ENCODE peak calls at places on chromosomes 3 and 15, in six cellular contexts. P is upper lobe of left lung, Y is H9, U is BE2C, H is epithelial cell of esophagus, T is cardiac fibroblast. W is an unnamed sample.

GRCh38 chr15:77019476-77020331 is 24.8 kb downstream of the PSTPIP1 start:
- DNase-seq in U (peak), Y (no peak), T (no peak), H (no peak), P (no peak), W (no peak)

GRCh38 chr15:80735344-80735743 is 40.2 kb downstream of the ABHD17C start:
- DNase-seq in Y (no peak), H (no peak), U (no peak), P (no peak), T (no peak), W (no peak)

GRCh38 chr15:41661078-41661528 is 898 bp downstream of the MGA start:
- DNase-seq in H (no peak), P (no peak), U (no peak), T (no peak), Y (no peak), W (no peak)

GRCh38 chr15:43505723-43506122 is 11.7 kb upstream of the MAP1A start:
- DNase-seq in H (no peak), P (no peak), U (no peak), T (peak), Y (no peak), W (peak)

GRCh38 chr3:16300881-16301359 is 35.9 kb downstream of the OXNAD1 start:
- DNase-seq in P (peak), Y (no peak), H (peak), T (no peak), U (no peak), W (no peak)

GRCh38 chr3:142586803-142587406 is 8.4 kb upstream of the ATR start:
- DNase-seq in P (peak), U (peak), H (peak), T (peak), Y (peak), W (no peak)

GRCh38 chr3:66381621-66382020 is 119.2 kb downstream of the LRIG1 start:
- DNase-seq in P (no peak), T (no peak), U (no peak), H (no peak), Y (peak), W (no peak)

GRCh38 chr3:170055209-170055608 is 17.4 kb downstream of the GPR160 start:
- DNase-seq in T (no peak), Y (no peak), H (peak), U (no peak), P (no peak), W (no peak)

GRCh38 chr3:18667552-18667951 is 242.4 kb upstream of the SATB1 start:
- DNase-seq in P (no peak), H (no peak), T (no peak), Y (no peak), U (no peak), W (no peak)

GRCh38 chr3:37892917-37893595 is 31.4 kb downstream of the CTDSPL start:
- DNase-seq in Y (no peak), P (peak), T (peak), U (no peak), H (no peak), W (no peak)

GRCh38 chr3:24583004-24583403 is 88.4 kb upstream of the THRB start:
- DNase-seq in H (peak), P (no peak), U (no peak), T (peak), Y (no peak), W (no peak)

GRCh38 chr3:181410870-181411269 is 300.9 kb upstream of the SOX2 start:
- DNase-seq in P (no peak), U (no peak), Y (no peak), H (no peak), T (no peak), W (no peak)

GRCh38 chr3:114764056-114764492 is 383.0 kb downstream of the ZBTB20 start:
- DNase-seq in H (peak), P (no peak), T (peak), U (no peak), Y (no peak), W (no peak)

GRCh38 chr3:59809016-59809415 is 759.2 kb upstream of the CFAP20DC start:
- DNase-seq in P (no peak), H (peak), U (no peak), T (peak), Y (no peak), W (peak)

GRCh38 chr3:43696881-43697280 is 6.1 kb downstream of the ABHD5 start:
- DNase-seq in T (no peak), Y (no peak), P (no peak), H (no peak), U (no peak), W (no peak)

GRCh38 chr3:43695863-43696262 is 5.1 kb downstream of the ABHD5 start:
- DNase-seq in Y (no peak), P (no peak), T (no peak), H (no peak), U (no peak), W (no peak)

GRCh38 chr3:43695443-43695842 is 4.7 kb downstream of the ABHD5 start:
- DNase-seq in P (no peak), Y (no peak), T (peak), U (no peak), H (peak), W (peak)

GRCh38 chr3:43704697-43705096 is 14.0 kb downstream of the ABHD5 start:
- DNase-seq in U (no peak), T (peak), Y (no peak), H (no peak), P (no peak), W (no peak)

DNA sequence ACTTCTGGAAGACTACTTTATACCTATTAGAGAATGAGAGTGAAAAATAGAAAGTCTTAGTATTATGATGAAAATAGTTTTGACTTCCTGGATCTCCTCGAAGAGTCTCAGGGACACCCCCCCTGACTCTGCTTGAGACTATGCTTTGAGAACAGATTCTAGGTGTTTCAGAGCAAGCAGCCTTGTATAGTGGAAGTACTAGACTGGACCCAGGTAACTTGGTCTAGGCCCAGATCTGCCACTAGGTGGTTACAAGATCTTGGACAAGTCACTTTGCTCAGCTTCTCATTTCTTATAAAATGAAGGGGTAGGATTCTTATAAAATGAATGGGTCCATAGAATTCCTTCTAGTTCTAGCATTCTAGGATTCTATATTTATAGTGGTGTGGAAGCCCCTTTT is 9.1 kb downstream of the ABHD5 start:
- DNase-seq in U (no peak), P (no peak), H (peak), Y (no peak), T (peak), W (no peak)
- TF ChIP-seq CTCF in U (peak), P (no peak), H (peak), Y (peak), T (peak), W (peak)

GRCh38 chr3:25587094-25587493 is 77.6 kb downstream of the TOP2B start:
- DNase-seq in H (peak), P (no peak), U (no peak), T (no peak), Y (no peak), W (no peak)
- TF ChIP-seq CTCF in H (peak), P (no peak), U (no peak), T (no peak), Y (no peak), W (no peak)

DNA sequence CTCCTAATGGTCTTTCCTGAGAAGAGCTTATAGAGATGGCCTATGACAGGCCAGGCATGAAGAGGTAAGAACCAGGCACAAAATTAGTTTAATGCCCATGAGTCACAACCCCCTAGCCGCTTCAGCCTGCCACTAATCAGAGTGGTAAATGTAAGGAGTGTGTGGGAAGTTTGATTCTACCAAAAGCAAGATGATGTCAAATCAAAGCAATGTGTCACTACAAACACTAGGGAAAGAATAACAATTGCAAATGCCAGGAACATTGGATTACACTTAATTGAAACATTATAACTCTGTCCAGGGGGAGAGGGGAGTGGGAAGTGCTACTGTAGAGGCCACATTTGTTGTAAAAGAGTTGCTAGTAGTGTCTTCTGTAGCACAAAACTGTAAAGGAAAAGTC is 596.6 kb upstream of the AGTR1 start:
- DNase-seq in U (peak), H (no peak), Y (no peak), P (no peak), T (no peak), W (peak)
- TF ChIP-seq CTCF in U (no peak), H (no peak), Y (no peak), P (no peak), T (no peak), W (no peak)

DNA sequence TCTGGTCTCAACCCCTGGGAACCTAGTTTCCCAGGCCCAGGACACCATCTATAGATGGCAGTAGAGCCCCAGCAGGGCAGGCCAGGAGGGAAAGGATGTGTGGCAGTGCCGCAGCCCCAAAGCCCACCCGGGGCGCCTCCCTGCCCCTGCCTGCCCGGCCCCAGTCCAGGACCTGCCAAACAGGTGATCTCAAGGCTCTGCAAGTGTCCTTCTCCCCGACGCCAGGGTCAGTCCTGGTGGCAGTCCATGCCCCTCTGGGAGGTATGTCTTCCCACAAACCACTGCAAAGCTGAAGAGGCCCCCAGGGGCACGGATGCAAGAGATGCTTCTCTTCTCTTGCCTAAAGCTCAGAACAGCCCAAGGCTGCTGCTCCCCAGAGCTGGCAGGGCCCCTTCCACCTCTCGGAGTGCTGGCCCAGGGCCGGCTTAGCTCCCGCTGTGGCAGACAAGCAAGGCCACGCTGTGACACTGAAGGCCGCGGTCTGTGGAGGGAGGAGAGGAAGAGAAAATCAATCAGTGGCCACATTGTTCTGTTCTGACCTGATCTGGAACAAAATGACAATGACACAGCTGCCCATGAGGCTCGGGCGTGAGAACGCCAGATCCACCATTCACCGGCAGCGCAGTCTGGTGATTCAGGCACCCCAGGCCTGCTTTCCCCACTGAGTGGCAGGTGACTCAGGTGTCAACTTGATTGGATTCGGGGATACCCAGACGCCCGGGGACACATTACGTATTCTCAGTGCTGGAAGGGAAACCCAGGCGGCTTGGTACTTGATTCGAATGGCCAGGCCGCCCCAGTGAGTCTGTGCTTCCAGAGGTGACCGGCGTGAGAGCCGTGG is 34.0 kb downstream of the KLHL25 start:
- DNase-seq in H (peak), U (no peak), P (no peak), T (no peak), Y (no peak), W (no peak)
- TF ChIP-seq CTCF in H (peak), U (peak), P (no peak), T (no peak), Y (peak), W (no peak)

GRCh38 chr3:58529516-58530353 is 7.3 kb downstream of the ACOX2 start:
- DNase-seq in T (peak), U (peak), P (no peak), H (no peak), Y (peak), W (no peak)
- TF ChIP-seq CTCF in T (peak), U (peak), P (no peak), H (no peak), Y (peak), W (peak)